ENCODE peak calls at places on chromosomes 1 and 21, in five cellular contexts. N is nucleus accumbens; M is brain microvascular endothelial cell; O is activated T-cell treated with anti-CD3 and anti-CD28 coated beads, Interleukin-2, amount 50 U/mL, for 1 hour; D is heart right ventricle. J is an unnamed sample.

GRCh38 chr1:43622471-43622870 is 27.5 kb upstream of the KDM4A start:
- DNase-seq in D (no peak), O (no peak), N (no peak), M (peak), J (no peak)

GRCh38 chr1:111988743-111989453 is 570 bp downstream of the KCND3 start:
- DNase-seq in O (no peak), D (peak), M (no peak), N (no peak), J (no peak)

GRCh38 chr1:100622037-100622436 is 84.1 kb downstream of the GPR88 start:
- DNase-seq in O (no peak), N (no peak), M (peak), D (no peak), J (no peak)

GRCh38 chr1:240585975-240586374 is 26.0 kb downstream of the GREM2 start:
- DNase-seq in D (no peak), N (no peak), M (no peak), O (no peak), J (no peak)

GRCh38 chr21:21213297-21213696 is 215.1 kb downstream of the NCAM2 start:
- DNase-seq in D (no peak), M (no peak), N (no peak), O (no peak), J (no peak)

GRCh38 chr1:231315887-231316286 is 21.8 kb downstream of the EXOC8 start:
- DNase-seq in M (no peak), D (peak), O (peak), N (no peak), J (peak)

GRCh38 chr1:39940253-39940652 is 14.7 kb upstream of the MFSD2A start:
- DNase-seq in N (no peak), M (no peak), O (no peak), D (no peak), J (no peak)

GRCh38 chr1:96364576-96364975 is 357.0 kb upstream of the PTBP2 start:
- DNase-seq in N (no peak), D (no peak), M (no peak), O (no peak), J (no peak)

GRCh38 chr1:235375919-235376600 is 8.8 kb downstream of the TBCE start:
- DNase-seq in N (no peak), O (no peak), D (no peak), M (no peak), J (no peak)

GRCh38 chr1:8145525-8145924 is 119.4 kb upstream of the ERRFI1 start:
- DNase-seq in M (peak), D (no peak), O (no peak), N (no peak), J (no peak)

GRCh38 chr1:164296172-164296571 is 262.8 kb upstream of the PBX1 start:
- DNase-seq in N (no peak), M (no peak), D (peak), O (no peak), J (no peak)

GRCh38 chr21:32716486-32716885 is 11.3 kb downstream of the SYNJ1 start:
- DNase-seq in M (no peak), D (no peak), O (no peak), N (no peak), J (no peak)

GRCh38 chr1:27322569-27323116 is 680 bp downstream of the TMEM222 start:
- DNase-seq in D (no peak), O (no peak), M (no peak), N (no peak), J (peak)

GRCh38 chr1:8061673-8062386 is 35.7 kb upstream of the ERRFI1 start:
- DNase-seq in M (peak), D (no peak), O (no peak), N (no peak), J (no peak)

GRCh38 chr1:235156745-235157144 is 4.3 kb downstream of the RBM34 start:
- DNase-seq in M (no peak), N (no peak), O (no peak), D (no peak), J (no peak)

GRCh38 chr1:29706936-29707335 is 470.6 kb downstream of the PTPRU start:
- DNase-seq in N (no peak), O (no peak), D (no peak), M (no peak), J (no peak)

GRCh38 chr1:31699341-31699891 is 4.4 kb downstream of the COL16A1 start:
- DNase-seq in D (no peak), O (no peak), M (no peak), N (no peak), J (no peak)

GRCh38 chr1:47931395-47931794 is 65.8 kb downstream of the TRABD2B start:
- DNase-seq in N (no peak), O (no peak), M (no peak), D (no peak), J (peak)

GRCh38 chr21:21003701-21004100 is 5.5 kb downstream of the NCAM2 start:
- DNase-seq in M (peak), O (no peak), N (no peak), D (no peak), J (peak)

GRCh38 chr1:145992502-145992936 is 3.9 kb downstream of the TXNIP start:
- DNase-seq in O (peak), D (no peak), M (no peak), N (no peak), J (no peak)

GRCh38 chr1:187985897-187986654 is 1157.3 kb downstream of the PLA2G4A start:
- DNase-seq in D (no peak), M (no peak), N (no peak), O (no peak), J (no peak)

GRCh38 chr1:151416231-151416630 is 16.9 kb downstream of the PSMB4 start:
- DNase-seq in D (no peak), N (no peak), M (peak), O (no peak), J (no peak)

GRCh38 chr1:116147972-116148371 is 36.8 kb downstream of the MAB21L3 start:
- DNase-seq in M (no peak), O (no peak), D (no peak), N (no peak), J (no peak)

GRCh38 chr1:42978317-42979036 is 19.8 kb upstream of the SLC2A1 start:
- DNase-seq in O (no peak), M (peak), N (no peak), D (no peak), J (no peak)

GRCh38 chr1:5978452-5978851 is 13.8 kb downstream of the NPHP4 start:
- DNase-seq in O (no peak), N (no peak), D (no peak), M (no peak), J (no peak)

GRCh38 chr1:204254031-204254661 is 40.4 kb upstream of the GOLT1A start:
- DNase-seq in M (peak), D (peak), O (no peak), N (no peak), J (peak)

GRCh38 chr1:240212552-240212951 is 120.9 kb downstream of the FMN2 start:
- DNase-seq in O (no peak), M (no peak), D (no peak), N (no peak), J (no peak)

GRCh38 chr1:203041351-203041932 is 15.2 kb downstream of the PPFIA4 start:
- DNase-seq in O (no peak), N (no peak), M (no peak), D (no peak), J (no peak)

GRCh38 chr1:39973503-39974135 is 18.7 kb downstream of the MFSD2A start:
- DNase-seq in D (peak), O (peak), M (peak), N (no peak), J (peak)

GRCh38 chr21:35852820-35853219 is 207.5 kb downstream of the SETD4 start:
- DNase-seq in D (no peak), M (no peak), N (no peak), O (no peak), J (no peak)

GRCh38 chr1:18199462-18199861 is 91.9 kb downstream of the IGSF21 start:
- DNase-seq in N (no peak), M (no peak), O (no peak), D (no peak), J (no peak)

GRCh38 chr1:175774921-175775320 is 31.5 kb upstream of the TNR start:
- DNase-seq in M (no peak), N (no peak), D (no peak), O (no peak), J (no peak)

GRCh38 chr1:180925471-180926051 is 12.9 kb downstream of the KIAA1614 start:
- DNase-seq in D (peak), M (no peak), N (peak), O (no peak), J (peak)

GRCh38 chr1:187842406-187843165 is 1013.8 kb downstream of the PLA2G4A start:
- DNase-seq in N (no peak), M (no peak), O (no peak), D (no peak), J (no peak)

GRCh38 chr1:60668584-60668983 is 413.8 kb upstream of the NFIA start:
- DNase-seq in O (no peak), M (no peak), N (no peak), D (no peak), J (no peak)

J was measured in HepG2.